ENCODE peak calls at places on chromosome 11, in six cellular contexts. Y is MV-4-11; C is small intestine; V is stimulated activated CD4-positive, alpha-beta T cell treated with anti-CD3 and anti-CD28 coated beads, TNF-alpha, amount 100 ng/mL, for 1 hour; G is SK-N-SH; H is progenitor cell of endocrine pancreas. B is an unnamed sample.

GRCh38 chr11:107018274-107018901 is at the start of gene GUCY1A2:
- DNase-seq in G (peak), C (no peak), H (peak), Y (no peak), V (no peak), B (no peak)

GRCh38 chr11:26994579-26995210 is 783 bp downstream of the FIBIN start:
- DNase-seq in V (no peak), G (no peak), Y (no peak), C (no peak), H (no peak), B (peak)

GRCh38 chr11:64410396-64410718 is 51.4 kb downstream of the RPS6KA4 start:
- DNase-seq in H (no peak), Y (no peak), V (no peak), C (no peak), G (no peak), B (no peak)

GRCh38 chr11:11416917-11417316 is 63.9 kb upstream of the CSNK2A3 start:
- DNase-seq in C (no peak), V (no peak), Y (peak), G (no peak), H (no peak), B (peak)

GRCh38 chr11:83044958-83045712 is 26.6 kb downstream of the RAB30 start:
- DNase-seq in Y (no peak), V (no peak), C (no peak), H (no peak), G (no peak), B (no peak)

GRCh38 chr11:11500744-11501487 is 120.9 kb downstream of the GALNT18 start:
- DNase-seq in G (no peak), Y (no peak), C (no peak), H (no peak), V (no peak), B (no peak)

GRCh38 chr11:44634401-44635281 is 69.2 kb downstream of the CD82 start:
- DNase-seq in C (no peak), G (peak), Y (peak), V (no peak), H (no peak), B (peak)

GRCh38 chr11:78101073-78101472 is 21.4 kb upstream of the NDUFC2 start:
- DNase-seq in V (no peak), Y (no peak), C (no peak), H (no peak), G (no peak), B (no peak)

GRCh38 chr11:20640401-20640800 is 29.0 kb upstream of the NELL1 start:
- DNase-seq in C (no peak), G (no peak), Y (no peak), V (no peak), H (no peak), B (no peak)

GRCh38 chr11:99934008-99934407 is 753.1 kb upstream of the ARHGAP42 start:
- DNase-seq in Y (no peak), C (no peak), G (no peak), V (no peak), H (no peak), B (no peak)

GRCh38 chr11:87125257-87125656 is 87.5 kb downstream of the TMEM135 start:
- DNase-seq in C (no peak), V (no peak), H (no peak), Y (no peak), G (no peak), B (no peak)

GRCh38 chr11:92865352-92865751 is 104.1 kb upstream of the MTNR1B start:
- DNase-seq in G (no peak), H (no peak), C (no peak), V (no peak), Y (no peak), B (peak)

GRCh38 chr11:111446404-111447152 is 65.6 kb downstream of the BTG4 start:
- DNase-seq in Y (peak), G (peak), V (peak), C (peak), H (peak), B (peak)

GRCh38 chr11:62242021-62242420 is at the start of gene SCGB1D2:
- DNase-seq in Y (no peak), H (no peak), V (no peak), C (no peak), G (peak), B (no peak)

GRCh38 chr11:70108250-70108649 is 30.1 kb downstream of the ANO1 start:
- DNase-seq in H (no peak), V (no peak), C (no peak), G (no peak), Y (no peak), B (no peak)

GRCh38 chr11:94671553-94672366 is 96.4 kb upstream of the AMOTL1 start:
- DNase-seq in G (no peak), C (no peak), H (no peak), V (no peak), Y (no peak), B (no peak)

GRCh38 chr11:12449961-12450715 is 72.8 kb downstream of the PARVA start:
- DNase-seq in Y (no peak), G (no peak), V (no peak), C (no peak), H (no peak), B (no peak)

GRCh38 chr11:1480555-1481482 is 5.8 kb downstream of the MOB2 start:
- DNase-seq in G (no peak), Y (no peak), C (no peak), V (no peak), H (no peak), B (peak)

GRCh38 chr11:36281850-36282249 is 7.4 kb downstream of the COMMD9 start:
- DNase-seq in V (no peak), G (no peak), C (no peak), Y (no peak), H (no peak), B (no peak)

GRCh38 chr11:112655386-112655785 is 305.8 kb upstream of the NCAM1 start:
- DNase-seq in C (no peak), V (no peak), Y (no peak), G (no peak), H (no peak), B (peak)

GRCh38 chr11:34480339-34480738 is 33.3 kb downstream of the ELF5 start:
- DNase-seq in V (no peak), G (no peak), H (no peak), Y (no peak), C (no peak), B (no peak)

GRCh38 chr11:61828629-61829407 is 718 bp downstream of the FADS2 start:
- DNase-seq in G (peak), Y (peak), V (no peak), H (peak), C (peak), B (peak)

GRCh38 chr11:113689711-113690618 is 16.1 kb downstream of the TMPRSS5 start:
- DNase-seq in H (no peak), C (no peak), G (no peak), Y (no peak), V (no peak), B (no peak)

GRCh38 chr11:134442246-134442645 is 30.2 kb upstream of the B3GAT1 start:
- DNase-seq in V (no peak), G (no peak), Y (no peak), H (no peak), C (no peak), B (no peak)

GRCh38 chr11:83158474-83158786 is 1.5 kb downstream of the PCF11 start:
- DNase-seq in V (no peak), H (no peak), G (no peak), C (no peak), Y (no peak), B (no peak)

GRCh38 chr11:121649798-121650197 is 197.0 kb upstream of the SORL1-AS1 start:
- DNase-seq in Y (no peak), C (no peak), G (no peak), V (no peak), H (no peak), B (no peak)

GRCh38 chr11:62452839-62453468 is 34.1 kb downstream of the SCGB1A1 start:
- DNase-seq in Y (no peak), C (no peak), H (no peak), V (no peak), G (no peak), B (no peak)

GRCh38 chr11:125257751-125258150 is 93.2 kb downstream of the PKNOX2 start:
- DNase-seq in Y (no peak), V (no peak), G (no peak), C (no peak), H (no peak), B (no peak)

GRCh38 chr11:101327908-101328307 is 198.3 kb upstream of the PGR start:
- DNase-seq in V (no peak), Y (peak), H (no peak), G (no peak), C (no peak), B (no peak)

GRCh38 chr11:94740083-94740974 is 27.8 kb upstream of the AMOTL1 start:
- DNase-seq in Y (no peak), H (no peak), C (no peak), V (no peak), G (peak), B (peak)

GRCh38 chr11:83649468-83649915 is 363.3 kb upstream of the CCDC90B start:
- DNase-seq in C (peak), G (no peak), Y (no peak), H (no peak), V (no peak), B (no peak)

B was measured in tibial artery.